ENCODE peak calls at places on chromosomes 6 and 20, in seven cellular contexts. D is left lung; V is CD4-positive, alpha-beta T cell; K is fibroblast of lung; L is OCI-LY7; X is BE2C; S is cardiac fibroblast. Q is an unnamed sample.
A peak's percentile ranks its signal among the peaks of the same experiment; 100 is the strongest.

GRCh38 chr20:14413835-14414234 is 76.4 kb upstream of the FLRT3 start:
- DNase-seq in D (no peak), V (no peak), K (no peak), L (no peak), X (no peak), S (no peak), Q (no peak)

GRCh38 chr6:166006593-166007301 is 160.9 kb downstream of the TBXT start:
- DNase-seq in D (no peak), V (no peak), K (peak; percentile 88), L (no peak), X (no peak), S (peak; percentile 83), Q (peak; percentile 57)

GRCh38 chr20:23287366-23288190 is 63.0 kb upstream of the NXT1 start:
- DNase-seq in D (no peak), V (no peak), K (no peak), L (no peak), X (no peak), S (no peak), Q (no peak)

GRCh38 chr6:143745160-143746133 is 67.7 kb downstream of the PHACTR2 start:
- DNase-seq in D (peak; percentile 65), V (no peak), K (peak; percentile 64), L (no peak), X (no peak), S (peak; percentile 65), Q (peak; percentile 9)

GRCh38 chr6:146289816-146290588 is 253.6 kb upstream of the RAB32 start:
- DNase-seq in D (no peak), V (no peak), K (peak; percentile 86), L (no peak), X (no peak), S (peak; percentile 87), Q (peak; percentile 51)

GRCh38 chr6:15663057-15663638 is 320 bp upstream of the DTNBP1 start:
- DNase-seq in D (no peak), V (no peak), K (peak; percentile 56), L (no peak), X (no peak), S (peak; percentile 74), Q (peak; percentile 69)

GRCh38 chr6:104540743-104541142 is 319.0 kb downstream of the HACE1 start:
- DNase-seq in D (no peak), V (no peak), K (peak; percentile 43), L (no peak), X (no peak), S (peak; percentile 76), Q (no peak)

GRCh38 chr6:56914791-56915658 is 39.9 kb upstream of the BEND6 start:
- DNase-seq in D (no peak), V (no peak), K (no peak), L (no peak), X (peak; percentile 12), S (no peak), Q (no peak)

GRCh38 chr20:50122763-50123162 is 9.8 kb upstream of the UBE2V1 start:
- DNase-seq in D (peak; percentile 0), V (no peak), K (no peak), L (no peak), X (no peak), S (no peak), Q (no peak)

GRCh38 chr6:85676086-85676729 is 33.5 kb upstream of the SYNCRIP start:
- DNase-seq in D (no peak), V (no peak), K (peak; percentile 50), L (peak; percentile 18), X (no peak), S (peak; percentile 49), Q (peak; percentile 38)

GRCh38 chr6:136307351-136307750 is 17.7 kb upstream of the BCLAF1 start:
- DNase-seq in D (no peak), V (no peak), K (no peak), L (no peak), X (peak; percentile 16), S (no peak), Q (no peak)

GRCh38 chr20:54560357-54560756 is 85.0 kb downstream of the DOK5 start:
- DNase-seq in D (no peak), V (no peak), K (no peak), L (no peak), X (no peak), S (peak; percentile 39), Q (no peak)

GRCh38 chr6:170152111-170152926 is 138.6 kb downstream of the DLL1 start:
- DNase-seq in D (peak; percentile 62), V (no peak), K (no peak), L (no peak), X (peak; percentile 41), S (no peak), Q (no peak)

GRCh38 chr6:139600919-139601470 is 226.5 kb upstream of the CITED2 start:
- DNase-seq in D (no peak), V (no peak), K (no peak), L (no peak), X (no peak), S (no peak), Q (no peak)

DNA sequence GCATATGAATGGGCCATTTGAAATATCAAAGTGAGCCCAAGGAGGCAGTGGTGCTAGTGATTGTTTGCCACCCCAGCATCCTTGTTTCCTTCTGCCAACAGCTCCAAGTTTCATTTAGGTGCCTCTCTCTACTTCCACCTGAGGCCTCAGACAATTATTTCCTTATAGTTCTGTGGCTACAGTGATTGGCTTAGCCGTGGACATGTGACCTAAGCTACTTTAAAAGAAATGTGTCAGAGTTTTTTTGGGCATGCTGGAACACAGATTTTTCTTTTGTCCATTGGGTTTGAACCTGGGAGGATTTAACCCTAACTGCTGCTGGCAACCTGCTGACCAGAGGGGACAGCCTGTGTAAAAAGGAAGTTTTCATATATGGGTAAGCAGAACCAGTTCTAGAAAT is 319.4 kb downstream of the CD109 start:
- DNase-seq in D (no peak), V (no peak), K (no peak), L (no peak), X (no peak), S (no peak), Q (no peak)
- TF ChIP-seq CTCF in D (no peak), V (no peak), K (no peak), L (no peak), X (no peak), S (no peak), Q (no peak)

GRCh38 chr6:117601811-117602150 is 530 bp downstream of the GOPC start:
- DNase-seq in D (peak; percentile 39), V (no peak), K (no peak), L (peak; percentile 45), X (no peak), S (no peak), Q (no peak)

GRCh38 chr6:117602899-117603588 is 733 bp upstream of the GOPC start:
- DNase-seq in D (no peak), V (no peak), K (no peak), L (no peak), X (no peak), S (no peak), Q (no peak)

GRCh38 chr6:117602151-117602898 is at the start of gene GOPC:
- DNase-seq in D (peak; percentile 97), V (peak; percentile 87), K (peak; percentile 98), L (peak; percentile 98), X (peak; percentile 96), S (peak; percentile 99), Q (peak; percentile 99)

GRCh38 chr6:117600008-117600743 is 2.1 kb downstream of the GOPC start:
- DNase-seq in D (no peak), V (no peak), K (peak; percentile 35), L (peak; percentile 27), X (no peak), S (no peak), Q (peak; percentile 44)

DNA sequence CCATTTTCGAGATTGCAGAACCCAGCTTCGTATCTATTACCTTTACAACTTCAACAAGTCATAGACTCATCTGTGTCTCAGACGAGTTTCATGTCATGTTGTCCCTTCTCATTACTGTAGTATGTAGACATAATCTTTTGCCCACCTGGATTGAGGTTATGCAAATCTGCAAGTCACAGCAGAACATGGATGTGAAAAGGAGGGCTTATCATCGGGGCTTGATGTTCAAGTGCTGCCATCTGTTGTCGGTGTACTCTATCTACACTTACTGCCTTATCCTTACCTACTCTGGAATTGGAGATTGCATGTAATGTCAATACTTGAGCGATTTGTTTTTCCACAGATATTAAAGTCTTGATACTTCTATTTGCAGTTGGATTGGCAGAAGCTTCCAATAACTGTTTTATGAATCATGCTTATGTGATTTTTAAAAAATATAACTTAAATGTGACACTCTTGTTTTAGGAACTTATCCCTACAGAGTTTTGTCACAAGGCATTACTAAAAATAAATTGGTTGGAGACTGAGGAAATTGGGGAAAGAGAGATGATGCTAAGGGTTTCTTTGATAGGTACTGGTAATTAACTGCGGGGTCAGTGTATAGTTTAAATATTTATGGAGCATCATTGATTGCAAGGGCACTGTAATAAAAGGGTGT is 3.0 kb upstream of the GOPC start:
- DNase-seq in D (no peak), V (no peak), K (peak; percentile 85), L (peak; percentile 78), X (peak; percentile 53), S (peak; percentile 87), Q (peak; percentile 78)
- TF ChIP-seq CTCF in D (peak; percentile 60), V (peak; percentile 84), K (peak; percentile 89), L (peak; percentile 90), X (peak; percentile 86), S (peak; percentile 78), Q (peak; percentile 76)

GRCh38 chr20:35003211-35004031 is 47.8 kb downstream of the MYH7B start:
- DNase-seq in D (peak; percentile 19), V (no peak), K (no peak), L (no peak), X (no peak), S (no peak), Q (no peak)

GRCh38 chr20:35004051-35004725 is 48.5 kb downstream of the MYH7B start:
- DNase-seq in D (peak; percentile 15), V (no peak), K (no peak), L (no peak), X (no peak), S (no peak), Q (no peak)

GRCh38 chr20:35006009-35006408 is 50.3 kb downstream of the MYH7B start:
- DNase-seq in D (peak; percentile 20), V (no peak), K (no peak), L (no peak), X (peak; percentile 1), S (no peak), Q (no peak)

GRCh38 chr20:35005463-35005961 is 49.8 kb downstream of the MYH7B start:
- DNase-seq in D (peak; percentile 25), V (no peak), K (no peak), L (no peak), X (peak; percentile 2), S (no peak), Q (no peak)

DNA sequence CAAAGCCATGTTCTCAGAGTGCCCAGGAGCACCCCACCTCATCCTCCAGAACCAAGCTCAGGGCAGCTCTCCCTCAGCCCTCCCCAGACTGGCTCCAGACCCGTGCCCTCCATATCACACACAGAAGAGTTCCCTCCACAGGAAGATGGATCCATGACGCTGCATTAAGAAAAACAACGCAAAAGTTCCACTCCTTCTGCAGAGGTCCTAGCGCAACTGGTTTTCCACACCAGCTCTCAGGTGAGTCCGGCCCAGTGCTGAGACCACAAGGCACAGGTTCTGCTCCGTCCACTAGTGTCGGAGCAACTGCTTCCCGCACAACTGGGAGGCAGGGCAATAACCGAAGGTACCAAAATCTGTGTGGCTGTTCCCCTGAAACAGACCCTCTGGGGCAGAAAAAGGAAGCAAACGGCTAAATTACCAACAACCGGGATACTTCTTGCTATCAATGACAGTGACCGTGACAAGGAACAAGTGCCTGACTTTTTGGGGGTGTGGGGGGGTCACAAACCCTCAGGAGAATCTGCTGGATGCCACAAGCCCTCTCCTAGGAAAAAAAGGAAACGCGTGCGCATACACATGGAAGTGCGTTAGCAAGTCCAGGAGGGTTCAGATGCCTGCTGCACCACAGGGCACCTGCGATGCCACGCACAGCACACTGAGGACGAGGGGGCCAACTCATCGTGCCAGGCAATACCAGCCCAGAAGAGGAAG is 49.2 kb downstream of the MYH7B start:
- DNase-seq in D (peak; percentile 13), V (no peak), K (no peak), L (no peak), X (peak; percentile 3), S (no peak), Q (no peak)
- TF ChIP-seq CTCF in D (no peak), V (no peak), K (no peak), L (no peak), X (no peak), S (no peak), Q (no peak)

GRCh38 chr6:25229671-25230321 is 49.4 kb upstream of the CARMIL1 start:
- DNase-seq in D (no peak), V (no peak), K (peak; percentile 70), L (no peak), X (no peak), S (peak; percentile 70), Q (no peak)
- TF ChIP-seq CTCF in D (no peak), V (no peak), K (no peak), L (no peak), X (no peak), S (no peak), Q (no peak)

Q was measured in MCF 10A.